ENCODE peak calls at places on chromosomes 13 and 19, in eight cellular contexts. N is neural progenitor cell; X is stimulated activated CD8-positive, alpha-beta memory T cell treated with anti-CD3 and anti-CD28 coated beads, Interleukin-15, amount 100 ng/mL, for 24 hours; L is left ventricle myocardium inferior; G is occipital lobe; T is left lobe of liver; C is head of caudate nucleus; O is COLO829. Y is an unnamed sample.
A peak's percentile ranks its signal among the peaks of the same experiment; 100 is the strongest.

GRCh38 chr13:46679369-46680180 is 117.4 kb downstream of the ESD start:
- DNase-seq in N (peak; percentile 39), X (no peak), L (no peak), G (no peak), T (peak; percentile 70), C (no peak), O (no peak), Y (no peak)

GRCh38 chr13:107680115-107680514 is 535.2 kb downstream of the LIG4 start:
- DNase-seq in N (no peak), X (no peak), L (no peak), G (no peak), T (no peak), C (no peak), O (no peak), Y (no peak)

GRCh38 chr19:7985481-7985911 is 19.9 kb downstream of the ELAVL1 start:
- DNase-seq in N (no peak), X (no peak), L (no peak), G (no peak), T (no peak), C (no peak), O (no peak), Y (no peak)

GRCh38 chr19:17097593-17098126 is 22.1 kb downstream of the MYO9B start:
- DNase-seq in N (no peak), X (no peak), L (no peak), G (no peak), T (peak; percentile 77), C (no peak), O (no peak), Y (no peak)

GRCh38 chr13:51101636-51102218 is 9.3 kb downstream of the C13orf42 start:
- DNase-seq in N (no peak), X (no peak), L (no peak), G (no peak), T (no peak), C (no peak), O (no peak), Y (no peak)

GRCh38 chr13:31069808-31070544 is 91.7 kb downstream of the HSPH1 start:
- DNase-seq in N (no peak), X (no peak), L (no peak), G (no peak), T (no peak), C (no peak), O (no peak), Y (no peak)

GRCh38 chr13:98202026-98202425 is 25.0 kb upstream of the RNF113B start:
- DNase-seq in N (peak; percentile 25), X (no peak), L (no peak), G (no peak), T (peak; percentile 79), C (no peak), O (no peak), Y (peak; percentile 18)

GRCh38 chr19:6739884-6740588 is 556 bp downstream of the TRIP10 start:
- DNase-seq in N (peak; percentile 74), X (no peak), L (peak; percentile 57), G (no peak), T (no peak), C (no peak), O (no peak), Y (no peak)

GRCh38 chr13:60509601-60510386 is 112.8 kb downstream of the TDRD3 start:
- DNase-seq in N (no peak), X (no peak), L (no peak), G (no peak), T (no peak), C (no peak), O (no peak), Y (no peak)

GRCh38 chr13:113973218-113974164 is at the start of gene C13orf46:
- DNase-seq in N (no peak), X (no peak), L (peak; percentile 12), G (no peak), T (peak; percentile 90), C (no peak), O (no peak), Y (no peak)

GRCh38 chr19:53991224-53992113 is at the start of gene CACNG6:
- DNase-seq in N (peak; percentile 72), X (no peak), L (no peak), G (no peak), T (no peak), C (no peak), O (no peak), Y (no peak)

GRCh38 chr19:406121-406711 is 2.7 kb downstream of the C2CD4C start:
- DNase-seq in N (no peak), X (no peak), L (no peak), G (no peak), T (peak; percentile 41), C (no peak), O (no peak), Y (no peak)

GRCh38 chr19:29568036-29568788 is 37.9 kb upstream of the POP4 start:
- DNase-seq in N (no peak), X (no peak), L (no peak), G (no peak), T (no peak), C (no peak), O (no peak), Y (no peak)

GRCh38 chr13:80177327-80177726 is 163.6 kb downstream of the SPRY2 start:
- DNase-seq in N (no peak), X (no peak), L (no peak), G (no peak), T (no peak), C (no peak), O (no peak), Y (no peak)